ENCODE peak calls at places on chromosomes 16 and 17, in ten cellular contexts. One of them, this sample, is unnamed. For H3K36me3, the result is how much of the 10 kb centered on the place peaks cover.

GRCh38 chr17:77285594-77286390 is 145.0 kb downstream of the SEC14L1 start:
- DNase-seq in colonic mucosa: peak
- DNase-seq in psoas muscle: peak
- DNase-seq in pancreas: no peak
- DNase-seq in CD8-positive, alpha-beta T cell: no peak
- DNase-seq in vagina: no peak
- DNase-seq in tibial artery: peak
- DNase-seq in IMR-90: peak
- DNase-seq in uterus: no peak
- DNase-seq in BJ: peak
- DNase-seq in this sample: peak

GRCh38 chr17:17075037-17075755 is 32.9 kb downstream of the MPRIP start:
- DNase-seq in colonic mucosa: no peak
- DNase-seq in psoas muscle: peak
- DNase-seq in pancreas: no peak
- DNase-seq in CD8-positive, alpha-beta T cell: no peak
- DNase-seq in vagina: no peak
- DNase-seq in tibial artery: peak
- DNase-seq in IMR-90: peak
- DNase-seq in uterus: peak
- DNase-seq in BJ: peak
- DNase-seq in this sample: no peak

GRCh38 chr16:23835390-23836077 is at the start of gene PRKCB:
- DNase-seq in colonic mucosa: peak
- DNase-seq in psoas muscle: peak
- DNase-seq in pancreas: peak
- DNase-seq in CD8-positive, alpha-beta T cell: peak
- DNase-seq in vagina: no peak
- DNase-seq in tibial artery: peak
- DNase-seq in IMR-90: peak
- DNase-seq in uterus: peak
- DNase-seq in BJ: no peak
- DNase-seq in this sample: peak

GRCh38 chr16:11306997-11307638 is 26.0 kb upstream of the PRM1 start:
- DNase-seq in colonic mucosa: no peak
- DNase-seq in psoas muscle: no peak
- DNase-seq in pancreas: no peak
- DNase-seq in CD8-positive, alpha-beta T cell: no peak
- DNase-seq in vagina: no peak
- DNase-seq in tibial artery: no peak
- DNase-seq in IMR-90: no peak
- DNase-seq in uterus: no peak
- DNase-seq in BJ: no peak
- DNase-seq in this sample: peak

GRCh38 chr17:1055751-1056645 is 59.1 kb downstream of the TIMM22 start:
- DNase-seq in colonic mucosa: peak
- DNase-seq in psoas muscle: peak
- DNase-seq in pancreas: peak
- DNase-seq in CD8-positive, alpha-beta T cell: peak
- DNase-seq in vagina: no peak
- DNase-seq in tibial artery: peak
- DNase-seq in IMR-90: peak
- DNase-seq in uterus: peak
- DNase-seq in BJ: no peak
- DNase-seq in this sample: peak

GRCh38 chr17:4305224-4305623 is 41.4 kb upstream of the ANKFY1 start:
- DNase-seq in colonic mucosa: no peak
- DNase-seq in psoas muscle: no peak
- DNase-seq in pancreas: no peak
- DNase-seq in CD8-positive, alpha-beta T cell: no peak
- DNase-seq in vagina: no peak
- DNase-seq in tibial artery: no peak
- DNase-seq in IMR-90: peak
- DNase-seq in uterus: no peak
- DNase-seq in BJ: no peak
- DNase-seq in this sample: no peak

GRCh38 chr17:51820252-51820651 is 338.3 kb downstream of the CA10 start:
- DNase-seq in colonic mucosa: no peak
- DNase-seq in psoas muscle: no peak
- DNase-seq in pancreas: no peak
- DNase-seq in CD8-positive, alpha-beta T cell: no peak
- DNase-seq in vagina: no peak
- DNase-seq in tibial artery: no peak
- DNase-seq in IMR-90: no peak
- DNase-seq in uterus: no peak
- DNase-seq in BJ: no peak
- DNase-seq in this sample: no peak

GRCh38 chr16:27642753-27643152 is 92.8 kb downstream of the KATNIP start:
- DNase-seq in colonic mucosa: no peak
- DNase-seq in psoas muscle: no peak
- DNase-seq in pancreas: no peak
- DNase-seq in CD8-positive, alpha-beta T cell: no peak
- DNase-seq in vagina: no peak
- DNase-seq in tibial artery: no peak
- DNase-seq in IMR-90: peak
- DNase-seq in uterus: no peak
- DNase-seq in BJ: no peak
- DNase-seq in this sample: no peak

GRCh38 chr16:456891-457483 is 31.5 kb downstream of the RAB11FIP3 start:
- DNase-seq in colonic mucosa: no peak
- DNase-seq in psoas muscle: no peak
- DNase-seq in pancreas: no peak
- DNase-seq in CD8-positive, alpha-beta T cell: no peak
- DNase-seq in vagina: no peak
- DNase-seq in tibial artery: peak
- DNase-seq in IMR-90: peak
- DNase-seq in uterus: peak
- DNase-seq in BJ: no peak
- DNase-seq in this sample: no peak

GRCh38 chr17:77449373-77449907 is 308.7 kb downstream of the SEC14L1 start:
- DNase-seq in colonic mucosa: peak
- DNase-seq in psoas muscle: no peak
- DNase-seq in pancreas: no peak
- DNase-seq in CD8-positive, alpha-beta T cell: no peak
- DNase-seq in vagina: no peak
- DNase-seq in tibial artery: no peak
- DNase-seq in IMR-90: no peak
- DNase-seq in uterus: no peak
- DNase-seq in BJ: no peak
- DNase-seq in this sample: no peak

GRCh38 chr17:66678061-66678460 is 156.9 kb upstream of the CACNG5 start:
- DNase-seq in colonic mucosa: no peak
- DNase-seq in psoas muscle: no peak
- DNase-seq in pancreas: no peak
- DNase-seq in CD8-positive, alpha-beta T cell: no peak
- DNase-seq in vagina: peak
- DNase-seq in tibial artery: no peak
- DNase-seq in IMR-90: no peak
- DNase-seq in uterus: no peak
- DNase-seq in BJ: no peak
- DNase-seq in this sample: no peak

GRCh38 chr17:17698869-17699351 is 17.7 kb downstream of the RAI1 start:
- DNase-seq in colonic mucosa: no peak
- DNase-seq in psoas muscle: peak
- DNase-seq in pancreas: no peak
- DNase-seq in CD8-positive, alpha-beta T cell: no peak
- DNase-seq in vagina: no peak
- DNase-seq in tibial artery: no peak
- DNase-seq in IMR-90: peak
- DNase-seq in uterus: peak
- DNase-seq in BJ: no peak
- DNase-seq in this sample: no peak

GRCh38 chr16:85616608-85617311 is 3.6 kb downstream of the GSE1 start:
- DNase-seq in colonic mucosa: peak
- DNase-seq in psoas muscle: peak
- DNase-seq in pancreas: peak
- DNase-seq in CD8-positive, alpha-beta T cell: no peak
- DNase-seq in vagina: no peak
- DNase-seq in tibial artery: peak
- DNase-seq in IMR-90: no peak
- DNase-seq in uterus: peak
- DNase-seq in BJ: no peak
- DNase-seq in this sample: peak

GRCh38 chr17:40499551-40500189 is 1.8 kb downstream of the TNS4 start:
- DNase-seq in colonic mucosa: peak
- DNase-seq in psoas muscle: peak
- DNase-seq in pancreas: peak
- DNase-seq in CD8-positive, alpha-beta T cell: no peak
- DNase-seq in vagina: no peak
- DNase-seq in tibial artery: peak
- DNase-seq in IMR-90: peak
- DNase-seq in uterus: peak
- DNase-seq in BJ: no peak
- DNase-seq in this sample: peak
- TF ChIP-seq CTCF in colonic mucosa: no peak
- TF ChIP-seq CTCF in psoas muscle: no peak
- TF ChIP-seq CTCF in pancreas: no peak
- TF ChIP-seq CTCF in CD8-positive, alpha-beta T cell: no peak
- TF ChIP-seq CTCF in vagina: no peak
- TF ChIP-seq CTCF in tibial artery: no peak
- TF ChIP-seq CTCF in IMR-90: no peak
- TF ChIP-seq CTCF in uterus: peak
- TF ChIP-seq CTCF in BJ: no peak
- TF ChIP-seq CTCF in this sample: no peak

GRCh38 chr17:63703029-63703428 is 3.1 kb upstream of the LIMD2 start:
- DNase-seq in colonic mucosa: no peak
- DNase-seq in psoas muscle: no peak
- DNase-seq in pancreas: no peak
- DNase-seq in CD8-positive, alpha-beta T cell: no peak
- DNase-seq in vagina: no peak
- DNase-seq in tibial artery: no peak
- DNase-seq in IMR-90: no peak
- DNase-seq in uterus: no peak
- DNase-seq in BJ: no peak
- DNase-seq in this sample: no peak
- H3K36me3 ChIP-seq in colonic mucosa: under half
- H3K36me3 ChIP-seq in psoas muscle: half or more
- H3K36me3 ChIP-seq in pancreas: under half
- H3K36me3 ChIP-seq in CD8-positive, alpha-beta T cell: under half
- H3K36me3 ChIP-seq in vagina: under half
- H3K36me3 ChIP-seq in tibial artery: under half
- H3K36me3 ChIP-seq in IMR-90: under half
- H3K36me3 ChIP-seq in uterus: under half
- H3K36me3 ChIP-seq in BJ: under half
- H3K36me3 ChIP-seq in this sample: under half

GRCh38 chr16:87276926-87277325 is 40.3 kb downstream of the C16orf95 start:
- DNase-seq in colonic mucosa: no peak
- DNase-seq in psoas muscle: no peak
- DNase-seq in pancreas: no peak
- DNase-seq in CD8-positive, alpha-beta T cell: no peak
- DNase-seq in vagina: no peak
- DNase-seq in tibial artery: no peak
- DNase-seq in IMR-90: no peak
- DNase-seq in uterus: no peak
- DNase-seq in BJ: no peak
- DNase-seq in this sample: no peak

GRCh38 chr16:87273471-87274030 is 43.6 kb downstream of the C16orf95 start:
- DNase-seq in colonic mucosa: no peak
- DNase-seq in psoas muscle: no peak
- DNase-seq in pancreas: no peak
- DNase-seq in CD8-positive, alpha-beta T cell: no peak
- DNase-seq in vagina: no peak
- DNase-seq in tibial artery: no peak
- DNase-seq in IMR-90: no peak
- DNase-seq in uterus: no peak
- DNase-seq in BJ: no peak
- DNase-seq in this sample: no peak

GRCh38 chr16:87274808-87275207 is 42.4 kb downstream of the C16orf95 start:
- DNase-seq in colonic mucosa: no peak
- DNase-seq in psoas muscle: no peak
- DNase-seq in pancreas: no peak
- DNase-seq in CD8-positive, alpha-beta T cell: no peak
- DNase-seq in vagina: no peak
- DNase-seq in tibial artery: no peak
- DNase-seq in IMR-90: peak
- DNase-seq in uterus: no peak
- DNase-seq in BJ: no peak
- DNase-seq in this sample: no peak

GRCh38 chr16:87278191-87279093 is 38.8 kb downstream of the C16orf95 start:
- DNase-seq in colonic mucosa: peak
- DNase-seq in psoas muscle: peak
- DNase-seq in pancreas: peak
- DNase-seq in CD8-positive, alpha-beta T cell: no peak
- DNase-seq in vagina: no peak
- DNase-seq in tibial artery: peak
- DNase-seq in IMR-90: peak
- DNase-seq in uterus: peak
- DNase-seq in BJ: peak
- DNase-seq in this sample: peak

DNA sequence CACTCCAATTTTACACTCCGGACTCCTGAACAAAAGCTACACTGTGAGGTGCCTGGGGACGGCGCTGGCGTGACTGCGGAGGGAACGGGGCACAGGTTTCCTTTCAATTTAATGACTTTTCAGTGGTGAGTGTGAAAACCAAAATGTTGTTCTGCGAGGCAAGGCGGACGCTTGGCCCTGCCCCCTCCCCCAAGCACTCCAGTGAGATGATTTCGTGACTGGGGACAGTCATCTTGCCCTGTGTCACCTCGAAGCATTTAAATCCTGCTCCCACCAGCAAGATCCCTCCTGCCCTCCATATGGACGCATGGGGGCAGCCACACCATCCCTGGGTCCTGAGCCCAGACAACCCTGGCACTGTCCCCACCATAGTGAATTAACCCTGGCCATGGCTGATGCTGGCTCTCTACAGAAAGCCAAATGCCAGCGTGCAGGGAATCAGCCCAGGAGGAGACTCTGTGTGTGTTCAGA is 41.1 kb downstream of the C16orf95 start:
- DNase-seq in colonic mucosa: no peak
- DNase-seq in psoas muscle: no peak
- DNase-seq in pancreas: no peak
- DNase-seq in CD8-positive, alpha-beta T cell: no peak
- DNase-seq in vagina: no peak
- DNase-seq in tibial artery: no peak
- DNase-seq in IMR-90: no peak
- DNase-seq in uterus: no peak
- DNase-seq in BJ: no peak
- DNase-seq in this sample: no peak
- TF ChIP-seq CTCF in colonic mucosa: no peak
- TF ChIP-seq CTCF in psoas muscle: no peak
- TF ChIP-seq CTCF in pancreas: no peak
- TF ChIP-seq CTCF in CD8-positive, alpha-beta T cell: no peak
- TF ChIP-seq CTCF in vagina: no peak
- TF ChIP-seq CTCF in tibial artery: no peak
- TF ChIP-seq CTCF in IMR-90: no peak
- TF ChIP-seq CTCF in uterus: no peak
- TF ChIP-seq CTCF in BJ: no peak
- TF ChIP-seq CTCF in this sample: no peak

DNA sequence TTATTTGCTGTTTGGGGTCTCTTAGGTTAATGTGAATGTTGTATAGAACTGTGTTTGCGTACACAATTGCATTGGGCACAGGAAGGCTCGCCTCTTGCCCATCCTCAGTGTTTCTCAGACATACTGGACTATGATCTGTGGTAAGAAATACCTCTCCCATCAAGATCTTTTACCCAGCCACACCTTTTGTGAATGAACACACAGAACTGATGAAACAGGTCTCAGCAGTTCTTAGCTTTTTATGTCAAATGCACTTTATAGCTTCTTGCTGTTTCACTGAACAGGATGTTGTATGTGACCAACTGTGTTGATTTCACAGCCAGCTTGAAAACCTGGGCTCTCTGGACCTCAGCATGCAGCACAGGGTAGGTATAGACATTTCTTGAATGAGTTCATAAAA is 31.5 kb downstream of the HAPSTR1 start:
- DNase-seq in colonic mucosa: no peak
- DNase-seq in psoas muscle: no peak
- DNase-seq in pancreas: no peak
- DNase-seq in CD8-positive, alpha-beta T cell: no peak
- DNase-seq in vagina: no peak
- DNase-seq in tibial artery: no peak
- DNase-seq in IMR-90: no peak
- DNase-seq in uterus: no peak
- DNase-seq in BJ: no peak
- DNase-seq in this sample: peak
- H3K36me3 ChIP-seq in colonic mucosa: under half
- H3K36me3 ChIP-seq in psoas muscle: under half
- H3K36me3 ChIP-seq in pancreas: under half
- H3K36me3 ChIP-seq in CD8-positive, alpha-beta T cell: under half
- H3K36me3 ChIP-seq in vagina: under half
- H3K36me3 ChIP-seq in tibial artery: under half
- H3K36me3 ChIP-seq in IMR-90: under half
- H3K36me3 ChIP-seq in uterus: under half
- H3K36me3 ChIP-seq in BJ: under half
- H3K36me3 ChIP-seq in this sample: under half